ENCODE peak calls at places on chromosome 9, in ten cellular contexts. X is uterus; N is retinal pigment epithelial cell; A is cardiac fibroblast; Z is adrenal gland; B is PC-9; M is GM06990; W is heart left ventricle; I is left ventricle myocardium inferior; E is CD8-positive, alpha-beta T cell. G is an unnamed sample.

GRCh38 chr9:99147177-99147576 is 42.3 kb downstream of the TGFBR1 start:
- DNase-seq in X (no peak), N (no peak), A (no peak), Z (no peak), B (no peak), M (no peak), W (no peak), I (no peak), E (no peak), G (no peak)

GRCh38 chr9:9917400-9917799 is 695.4 kb downstream of the PTPRD start:
- DNase-seq in X (no peak), N (no peak), A (no peak), Z (no peak), B (no peak), M (no peak), W (no peak), I (no peak), E (no peak), G (no peak)

GRCh38 chr9:26159575-26160392 is 481.5 kb upstream of the TUSC1 start:
- DNase-seq in X (no peak), N (no peak), A (no peak), Z (no peak), B (no peak), M (no peak), W (no peak), I (no peak), E (no peak), G (no peak)

GRCh38 chr9:132881826-132882225 is 3.1 kb downstream of the SPACA9 start:
- DNase-seq in X (no peak), N (no peak), A (no peak), Z (no peak), B (no peak), M (no peak), W (no peak), I (no peak), E (no peak), G (no peak)

GRCh38 chr9:123928471-123929176 is 1.3 kb downstream of the DENND1A start:
- DNase-seq in X (no peak), N (no peak), A (peak; percentile 35), Z (no peak), B (no peak), M (peak; percentile 11), W (peak; percentile 19), I (no peak), E (no peak), G (peak; percentile 53)

GRCh38 chr9:131122158-131122557 is 3.2 kb upstream of the NUP214 start:
- DNase-seq in X (no peak), N (no peak), A (no peak), Z (no peak), B (no peak), M (no peak), W (no peak), I (no peak), E (no peak), G (no peak)

GRCh38 chr9:113886471-113886870 is 10.4 kb downstream of the ZNF618 start:
- DNase-seq in X (no peak), N (no peak), A (peak; percentile 19), Z (no peak), B (no peak), M (no peak), W (no peak), I (no peak), E (no peak), G (no peak)

GRCh38 chr9:127397722-127398647 is 1.0 kb downstream of the SLC2A8 start:
- DNase-seq in X (peak; percentile 48), N (no peak), A (peak; percentile 27), Z (peak; percentile 69), B (peak; percentile 54), M (peak; percentile 62), W (peak; percentile 60), I (peak; percentile 50), E (no peak), G (no peak)

GRCh38 chr9:129875181-129875611 is 39.9 kb downstream of the USP20 start:
- DNase-seq in X (no peak), N (no peak), A (no peak), Z (no peak), B (no peak), M (no peak), W (no peak), I (no peak), E (no peak), G (no peak)

GRCh38 chr9:95230046-95230445 is 87.5 kb downstream of the FANCC start:
- DNase-seq in X (no peak), N (no peak), A (no peak), Z (no peak), B (no peak), M (no peak), W (no peak), I (no peak), E (no peak), G (no peak)

GRCh38 chr9:134913041-134913712 is 4.5 kb downstream of the FCN1 start:
- DNase-seq in X (no peak), N (no peak), A (no peak), Z (peak; percentile 4), B (no peak), M (no peak), W (no peak), I (no peak), E (no peak), G (no peak)

GRCh38 chr9:116154334-116154975 is 864 bp downstream of the PAPPA start:
- DNase-seq in X (peak; percentile 34), N (no peak), A (no peak), Z (no peak), B (peak; percentile 22), M (no peak), W (no peak), I (peak; percentile 22), E (no peak), G (no peak)

GRCh38 chr9:5688109-5688508 is 59.2 kb downstream of the RIC1 start:
- DNase-seq in X (no peak), N (peak; percentile 38), A (peak; percentile 67), Z (peak; percentile 41), B (no peak), M (no peak), W (peak; percentile 14), I (no peak), E (no peak), G (no peak)

DNA sequence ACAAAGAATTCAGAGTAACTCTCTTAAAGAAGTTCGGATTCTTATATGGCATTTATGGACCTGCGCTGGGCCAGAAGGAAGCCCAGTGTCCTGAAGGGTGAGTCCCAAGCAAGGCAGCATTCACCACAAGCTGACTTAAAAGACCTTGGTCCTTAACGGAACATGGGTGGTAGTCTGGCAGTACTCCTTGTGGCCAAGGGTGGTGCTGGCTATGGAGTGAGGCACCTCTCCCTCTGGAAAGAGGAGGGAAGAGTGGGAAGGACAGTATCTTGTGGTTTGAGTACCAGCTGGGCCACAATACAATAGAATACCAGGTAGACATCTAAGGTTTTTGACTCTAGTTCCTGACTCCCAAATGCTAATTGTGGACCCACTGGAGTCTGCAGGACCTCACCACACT is 425.7 kb upstream of the CYLC2 start:
- DNase-seq in X (no peak), N (no peak), A (no peak), Z (no peak), B (no peak), M (no peak), W (no peak), I (no peak), E (no peak), G (no peak)
- TF ChIP-seq CTCF in X (no peak), N (no peak), A (no peak), Z (no peak), B (no peak), M (no peak), W (no peak), I (no peak), E (no peak), G (no peak)

DNA sequence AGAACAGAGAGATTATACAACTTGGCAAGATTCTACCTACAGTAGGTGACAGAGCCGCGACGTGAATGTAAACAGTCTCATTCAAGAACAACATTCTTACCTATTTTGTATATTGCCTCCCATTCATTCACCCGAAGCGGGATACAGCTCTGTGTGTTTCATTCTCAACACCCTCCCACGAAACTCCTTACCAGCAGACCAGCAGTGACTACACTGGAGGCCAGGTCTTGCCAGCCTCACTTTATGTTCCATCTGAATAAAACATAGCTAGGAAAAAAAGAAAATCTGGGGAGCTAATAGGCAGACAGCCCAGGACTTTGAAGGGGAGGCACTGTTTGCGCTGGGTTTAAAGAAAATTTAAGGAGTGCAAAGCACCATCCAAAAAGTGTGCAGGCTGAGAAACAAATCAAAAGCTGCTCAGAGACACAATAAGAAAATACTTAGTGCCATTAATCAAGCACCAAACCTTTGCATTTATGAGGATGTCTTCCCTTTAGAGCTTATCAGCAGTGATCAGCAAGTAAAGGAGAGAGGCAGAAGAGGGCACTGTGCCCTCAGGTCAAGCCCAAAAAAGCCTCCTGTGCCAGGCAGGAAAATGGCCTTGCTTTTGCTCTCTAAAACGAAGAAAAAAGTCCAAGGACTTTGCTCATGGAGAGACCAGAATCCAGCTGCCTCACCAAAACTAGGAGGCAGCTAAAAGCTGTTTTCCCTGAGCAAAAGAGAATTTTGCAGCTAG is 295.2 kb downstream of the BNC2 start:
- DNase-seq in X (peak; percentile 57), N (no peak), A (peak; percentile 30), Z (peak; percentile 29), B (no peak), M (no peak), W (no peak), I (no peak), E (no peak), G (no peak)
- TF ChIP-seq CTCF in X (no peak), N (no peak), A (no peak), Z (no peak), B (no peak), M (peak; percentile 28), W (no peak), I (no peak), E (no peak), G (no peak)

DNA sequence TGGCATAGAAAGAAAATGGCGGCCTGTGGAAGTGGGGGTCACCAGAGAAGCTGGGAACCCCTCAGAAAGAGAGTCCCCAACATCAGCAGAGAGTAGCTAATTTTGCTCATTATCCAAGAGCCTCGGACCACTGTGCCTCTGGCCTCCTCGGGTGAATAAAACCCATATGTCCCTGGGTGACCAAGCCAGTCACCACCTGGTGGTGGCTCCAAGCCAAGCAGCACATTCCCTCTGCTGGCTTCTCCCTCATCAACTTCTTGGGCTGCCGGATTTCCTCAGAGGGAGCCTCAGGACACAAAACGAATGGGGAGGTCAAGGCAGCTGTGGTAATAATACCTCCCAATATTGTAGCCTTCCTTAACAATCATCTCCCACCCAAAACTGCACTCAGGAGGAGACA is 242.5 kb downstream of the NFIB start:
- DNase-seq in X (no peak), N (no peak), A (no peak), Z (no peak), B (no peak), M (no peak), W (no peak), I (no peak), E (no peak), G (no peak)
- TF ChIP-seq CTCF in X (no peak), N (peak; percentile 6), A (peak; percentile 1), Z (no peak), B (no peak), M (no peak), W (no peak), I (no peak), E (no peak), G (no peak)

DNA sequence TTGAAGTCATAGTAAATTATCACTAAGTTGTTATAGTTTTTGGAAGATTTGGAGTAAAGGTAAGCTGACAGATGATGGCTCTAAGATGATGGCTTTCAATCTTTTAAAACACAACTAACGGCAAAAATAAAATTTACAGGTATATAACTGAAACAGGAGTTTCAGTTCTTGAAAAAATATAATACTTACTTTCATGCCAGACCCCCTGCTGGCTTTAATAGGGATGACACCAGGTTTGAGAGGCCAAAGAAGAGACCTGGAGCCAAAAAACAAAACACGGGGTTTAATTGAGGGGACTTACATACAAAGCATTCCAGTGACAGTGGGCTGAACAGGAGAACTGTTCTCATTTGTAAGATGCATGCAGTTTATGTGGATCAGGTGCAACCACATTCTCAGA is 301.7 kb upstream of the PCSK5 start:
- DNase-seq in X (no peak), N (no peak), A (no peak), Z (no peak), B (no peak), M (no peak), W (no peak), I (no peak), E (no peak), G (no peak)
- TF ChIP-seq CTCF in X (no peak), N (peak; percentile 16), A (peak; percentile 16), Z (no peak), B (peak; percentile 51), M (peak; percentile 43), W (no peak), I (no peak), E (no peak), G (no peak)

G was measured in lower leg skin.